ENCODE peak calls at places on chromosome 17, in ten cellular contexts. P is left ventricle myocardium inferior, B is mammary epithelial cell, Q is pancreas, S is heart left ventricle, E is GM23338, R is A549, T is esophagus squamous epithelium, Z is kidney, L is fibroblast of lung. A is an unnamed sample.

GRCh38 chr17:38982858-38983746 is 15.9 kb upstream of the FBXO47 start:
- DNase-seq in P (no peak), B (peak), Q (no peak), S (peak), E (peak), R (peak), T (no peak), Z (no peak), L (peak), A (peak)

GRCh38 chr17:4969551-4970231 is 2.1 kb upstream of the SPAG7 start:
- DNase-seq in P (no peak), B (no peak), Q (no peak), S (no peak), E (no peak), R (no peak), T (no peak), Z (peak), L (peak), A (no peak)

GRCh38 chr17:4588391-4588790 is 4.1 kb downstream of the SMTNL2 start:
- DNase-seq in P (peak), B (no peak), Q (no peak), S (peak), E (no peak), R (no peak), T (no peak), Z (peak), L (no peak), A (no peak)

GRCh38 chr17:5413682-5414081 is 5.8 kb downstream of the NUP88 start:
- DNase-seq in P (no peak), B (peak), Q (no peak), S (no peak), E (no peak), R (no peak), T (no peak), Z (no peak), L (peak), A (peak)

GRCh38 chr17:48330386-48330785 is 99.6 kb downstream of the SKAP1 start:
- DNase-seq in P (no peak), B (no peak), Q (no peak), S (no peak), E (no peak), R (no peak), T (no peak), Z (no peak), L (no peak), A (no peak)

GRCh38 chr17:2912754-2913153 is 116.5 kb downstream of the RAP1GAP2 start:
- DNase-seq in P (no peak), B (no peak), Q (no peak), S (no peak), E (no peak), R (no peak), T (no peak), Z (no peak), L (no peak), A (no peak)

GRCh38 chr17:62109924-62110323 is 44.8 kb upstream of the MED13 start:
- DNase-seq in P (no peak), B (peak), Q (no peak), S (no peak), E (no peak), R (no peak), T (no peak), Z (no peak), L (no peak), A (no peak)

GRCh38 chr17:2710804-2711607 is 558 bp downstream of the CLUH start:
- DNase-seq in P (no peak), B (peak), Q (no peak), S (no peak), E (peak), R (no peak), T (no peak), Z (peak), L (no peak), A (peak)

GRCh38 chr17:64001763-64002529 is 3.8 kb downstream of the PRR29 start:
- DNase-seq in P (no peak), B (no peak), Q (peak), S (peak), E (no peak), R (no peak), T (no peak), Z (peak), L (no peak), A (no peak)

GRCh38 chr17:8475820-8476219 is 40.1 kb downstream of the NDEL1 start:
- DNase-seq in P (no peak), B (no peak), Q (no peak), S (no peak), E (no peak), R (no peak), T (no peak), Z (no peak), L (no peak), A (no peak)

GRCh38 chr17:44595216-44595775 is 38.0 kb downstream of the FZD2 start:
- DNase-seq in P (no peak), B (no peak), Q (no peak), S (no peak), E (no peak), R (no peak), T (no peak), Z (peak), L (no peak), A (no peak)

GRCh38 chr17:67434061-67434525 is 57.0 kb downstream of the PITPNC1 start:
- DNase-seq in P (peak), B (no peak), Q (no peak), S (peak), E (no peak), R (no peak), T (no peak), Z (no peak), L (no peak), A (no peak)

GRCh38 chr17:67324330-67324729 is 42.0 kb downstream of the PSMD12 start:
- DNase-seq in P (no peak), B (no peak), Q (no peak), S (no peak), E (no peak), R (no peak), T (no peak), Z (no peak), L (no peak), A (no peak)

GRCh38 chr17:74810699-74811485 is 34.7 kb upstream of the NAT9 start:
- DNase-seq in P (no peak), B (no peak), Q (no peak), S (no peak), E (no peak), R (no peak), T (no peak), Z (no peak), L (no peak), A (no peak)

GRCh38 chr17:12064395-12064794 is 43.7 kb downstream of the MAP2K4 start:
- DNase-seq in P (no peak), B (no peak), Q (no peak), S (no peak), E (no peak), R (no peak), T (no peak), Z (no peak), L (no peak), A (no peak)

GRCh38 chr17:56297142-56297541 is 143.9 kb downstream of the ANKFN1 start:
- DNase-seq in P (no peak), B (no peak), Q (no peak), S (no peak), E (no peak), R (no peak), T (no peak), Z (no peak), L (peak), A (no peak)

GRCh38 chr17:69870091-69870530 is 204.9 kb upstream of the KCNJ16 start:
- DNase-seq in P (no peak), B (peak), Q (no peak), S (no peak), E (no peak), R (no peak), T (no peak), Z (peak), L (peak), A (peak)

GRCh38 chr17:7503521-7503920 is 19.4 kb downstream of the POLR2A start:
- DNase-seq in P (no peak), B (no peak), Q (no peak), S (no peak), E (no peak), R (no peak), T (no peak), Z (no peak), L (no peak), A (no peak)

GRCh38 chr17:3984719-3985444 is 20.6 kb upstream of the ATP2A3 start:
- DNase-seq in P (no peak), B (peak), Q (no peak), S (no peak), E (no peak), R (no peak), T (no peak), Z (no peak), L (no peak), A (no peak)

GRCh38 chr17:1076982-1077302 is 80.0 kb downstream of the TIMM22 start:
- DNase-seq in P (no peak), B (no peak), Q (no peak), S (no peak), E (no peak), R (no peak), T (no peak), Z (no peak), L (no peak), A (no peak)

GRCh38 chr17:17108681-17109049 is 66.4 kb downstream of the MPRIP start:
- DNase-seq in P (peak), B (no peak), Q (no peak), S (no peak), E (peak), R (no peak), T (no peak), Z (peak), L (no peak), A (no peak)

GRCh38 chr17:33328129-33328528 is 35.0 kb upstream of the ASIC2 start:
- DNase-seq in P (no peak), B (no peak), Q (no peak), S (no peak), E (peak), R (no peak), T (no peak), Z (no peak), L (no peak), A (peak)

GRCh38 chr17:37781451-37781850 is 36.6 kb upstream of the HNF1B start:
- DNase-seq in P (no peak), B (no peak), Q (no peak), S (no peak), E (no peak), R (no peak), T (no peak), Z (no peak), L (peak), A (no peak)

GRCh38 chr17:48244814-48245213 is 137.2 kb downstream of the SNX11 start:
- DNase-seq in P (no peak), B (no peak), Q (no peak), S (no peak), E (no peak), R (no peak), T (no peak), Z (no peak), L (peak), A (no peak)

DNA sequence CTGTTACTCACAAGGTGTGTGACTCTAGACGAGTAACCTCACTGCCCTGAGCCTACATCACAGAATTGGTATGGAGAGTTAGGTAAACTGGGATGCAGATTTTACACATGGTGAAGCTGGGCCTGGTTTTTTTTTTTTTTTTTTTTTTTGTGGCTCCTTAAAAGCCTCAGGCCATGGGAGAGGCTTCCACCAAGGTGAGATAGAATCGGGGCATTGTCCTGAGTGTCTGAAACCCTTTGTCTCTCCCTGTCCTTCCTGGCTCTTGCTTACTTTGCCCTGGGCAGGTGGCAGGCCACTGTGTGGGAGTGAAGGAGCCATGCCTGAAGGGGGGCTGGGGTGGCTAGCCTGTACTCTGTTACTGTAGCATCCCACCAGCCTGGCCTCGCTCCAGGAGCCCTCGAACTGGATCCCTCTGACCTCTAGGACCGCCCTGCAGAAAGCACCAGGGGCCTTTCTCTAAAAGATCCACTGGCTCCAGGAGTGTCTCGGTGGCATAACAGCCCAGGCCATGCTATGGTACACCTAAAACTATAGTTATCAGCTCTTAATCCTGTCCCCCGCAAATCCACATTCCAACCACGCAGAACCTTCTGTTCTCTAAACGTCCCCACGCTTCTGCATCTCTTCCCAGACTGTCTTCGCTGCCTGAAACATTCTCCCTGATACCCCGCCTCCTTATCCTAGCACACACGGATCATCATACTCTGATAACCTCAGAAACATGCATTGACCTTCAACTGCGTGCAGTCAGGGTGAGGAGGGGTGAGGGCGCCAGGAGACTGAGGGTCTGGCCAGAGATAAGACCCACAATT is 1.7 kb upstream of the SLC13A2 start:
- DNase-seq in P (no peak), B (peak), Q (peak), S (no peak), E (no peak), R (no peak), T (no peak), Z (no peak), L (no peak), A (peak)
- H3K27ac ChIP-seq in P (no peak), B (peak), Q (no peak), S (no peak), E (no peak), R (no peak), T (no peak), Z (no peak), L (no peak), A (no peak)

GRCh38 chr17:27430882-27431491 is 25.3 kb upstream of the KSR1 start:
- DNase-seq in P (peak), B (peak), Q (peak), S (peak), E (peak), R (peak), T (no peak), Z (no peak), L (peak), A (peak)
- TF ChIP-seq CTCF in P (peak), B (peak), Q (peak), S (peak), E (peak), R (peak), T (peak), Z (peak), L (peak), A (peak)

DNA sequence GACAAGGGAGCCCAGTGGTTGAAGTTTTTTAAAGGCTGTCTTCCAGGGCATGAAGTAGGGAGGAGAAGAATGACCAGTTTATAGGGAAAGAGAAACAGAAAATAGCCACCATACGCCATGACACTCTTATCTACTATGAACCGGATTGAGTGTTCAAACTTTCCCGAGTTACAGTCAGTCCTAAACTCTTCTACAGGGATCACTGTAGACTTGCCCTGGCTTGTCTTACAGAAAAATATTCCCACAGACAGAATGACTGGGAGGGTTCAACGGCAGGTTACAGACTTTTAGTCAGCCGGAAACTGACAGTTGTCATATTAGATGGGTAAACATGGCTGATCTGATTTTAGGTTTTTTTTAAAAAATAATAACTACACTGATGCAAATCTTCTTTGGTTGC is 662.5 kb upstream of the SOX9 start:
- DNase-seq in P (no peak), B (peak), Q (no peak), S (no peak), E (no peak), R (no peak), T (no peak), Z (no peak), L (no peak), A (peak)
- H3K27ac ChIP-seq in P (no peak), B (peak), Q (no peak), S (no peak), E (no peak), R (peak), T (peak), Z (no peak), L (no peak), A (no peak)

GRCh38 chr17:65457183-65457582 is 104.3 kb downstream of the AXIN2 start:
- DNase-seq in P (no peak), B (no peak), Q (no peak), S (no peak), E (no peak), R (no peak), T (no peak), Z (no peak), L (no peak), A (no peak)

GRCh38 chr17:65456368-65457151 is 104.9 kb downstream of the AXIN2 start:
- DNase-seq in P (no peak), B (no peak), Q (no peak), S (no peak), E (no peak), R (no peak), T (no peak), Z (no peak), L (no peak), A (no peak)

GRCh38 chr17:65457635-65458257 is 103.7 kb downstream of the AXIN2 start:
- DNase-seq in P (no peak), B (no peak), Q (no peak), S (no peak), E (no peak), R (no peak), T (no peak), Z (no peak), L (no peak), A (no peak)

GRCh38 chr17:65455154-65455971 is 106.1 kb downstream of the AXIN2 start:
- DNase-seq in P (no peak), B (no peak), Q (no peak), S (no peak), E (no peak), R (no peak), T (no peak), Z (no peak), L (no peak), A (no peak)

GRCh38 chr17:65455972-65456343 is 105.5 kb downstream of the AXIN2 start:
- DNase-seq in P (no peak), B (no peak), Q (no peak), S (peak), E (peak), R (no peak), T (no peak), Z (no peak), L (no peak), A (no peak)
- TF ChIP-seq CTCF in P (peak), B (no peak), Q (no peak), S (peak), E (peak), R (peak), T (no peak), Z (peak), L (peak), A (no peak)

DNA sequence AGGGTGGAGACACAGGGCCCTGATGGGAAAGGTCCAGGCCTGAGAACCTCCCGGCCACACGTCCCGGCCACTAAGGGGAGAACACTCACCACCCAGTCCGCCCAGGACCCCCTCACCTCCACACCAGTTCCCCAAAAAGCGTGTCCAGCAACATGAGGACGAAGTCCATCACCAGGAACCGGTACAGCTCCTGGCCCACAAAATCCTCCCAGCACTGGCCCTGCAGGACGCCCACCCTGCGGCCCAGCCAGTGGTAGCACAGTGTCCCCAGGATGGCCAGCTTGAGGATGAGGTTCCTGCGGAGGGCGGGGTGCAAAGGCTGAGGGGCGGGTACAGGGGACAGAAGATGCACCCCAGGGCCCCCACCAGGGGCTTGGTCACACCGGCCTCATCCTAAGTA is 8.0 kb downstream of the TMC6 start:
- DNase-seq in P (no peak), B (no peak), Q (no peak), S (no peak), E (no peak), R (no peak), T (no peak), Z (no peak), L (no peak), A (no peak)
- H3K27ac ChIP-seq in P (no peak), B (no peak), Q (no peak), S (no peak), E (no peak), R (no peak), T (no peak), Z (no peak), L (no peak), A (peak)

GRCh38 chr17:28271431-28271830 is 47.6 kb upstream of the TMEM97 start:
- DNase-seq in P (no peak), B (no peak), Q (no peak), S (no peak), E (no peak), R (no peak), T (no peak), Z (no peak), L (no peak), A (no peak)
- TF ChIP-seq CTCF in P (no peak), B (no peak), Q (no peak), S (no peak), E (no peak), R (no peak), T (no peak), Z (no peak), L (no peak), A (no peak)

DNA sequence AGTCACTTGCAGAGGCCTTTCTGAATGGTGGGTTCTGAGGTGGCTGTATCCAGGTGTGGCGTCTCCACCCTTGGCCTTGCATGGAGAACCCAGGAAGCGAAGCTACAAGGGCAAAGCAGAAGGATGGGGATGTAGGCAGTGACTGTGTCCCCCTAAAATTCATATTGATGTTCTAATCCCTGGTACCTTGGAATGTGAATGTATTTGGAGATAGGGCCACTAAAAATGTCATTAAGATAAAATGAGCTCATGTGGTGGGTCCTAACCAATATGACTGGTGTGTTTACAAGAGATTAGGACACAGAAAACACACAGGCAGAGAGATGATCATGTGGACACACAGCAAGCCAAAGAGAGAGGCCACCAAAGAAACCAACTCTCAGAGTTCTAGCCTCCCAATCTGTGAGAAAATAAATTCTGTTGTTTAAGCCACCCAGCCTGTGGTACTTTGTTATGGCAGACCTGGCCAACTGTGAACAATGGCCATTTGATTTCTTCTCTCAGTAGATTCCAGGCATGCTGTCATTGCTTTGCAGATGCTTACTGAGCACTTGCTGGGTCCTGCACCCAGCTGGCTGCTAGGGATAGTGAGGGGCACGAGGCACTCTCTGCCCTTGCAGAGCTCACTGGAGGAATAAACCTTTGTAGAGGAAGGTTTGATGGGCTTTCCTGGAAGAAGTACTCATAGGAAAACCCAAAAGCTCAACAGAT is 75.9 kb downstream of the UTP18 start:
- DNase-seq in P (no peak), B (no peak), Q (no peak), S (no peak), E (no peak), R (no peak), T (no peak), Z (no peak), L (no peak), A (no peak)
- H3K27ac ChIP-seq in P (no peak), B (no peak), Q (no peak), S (no peak), E (no peak), R (no peak), T (no peak), Z (no peak), L (no peak), A (no peak)

GRCh38 chr17:45784583-45785372 is 658 bp downstream of the CRHR1 start:
- DNase-seq in P (peak), B (peak), Q (peak), S (no peak), E (peak), R (peak), T (no peak), Z (no peak), L (peak), A (no peak)
- TF ChIP-seq CTCF in P (no peak), B (no peak), Q (no peak), S (no peak), E (no peak), R (peak), T (no peak), Z (no peak), L (no peak), A (no peak)